ENCODE peak calls at places on chromosomes 16 and 17, in eight cellular contexts. O, J, X, I, E, M, F and H are unnamed samples.

GRCh38 chr16:48542020-48542473 is 67.9 kb downstream of the N4BP1 start:
- DNase-seq in O (peak), J (no peak), X (no peak), I (no peak), E (peak), M (peak), F (peak), H (no peak)

GRCh38 chr16:52149003-52149402 is 397.9 kb downstream of the TOX3 start:
- DNase-seq in O (no peak), J (no peak), X (no peak), I (no peak), E (no peak), M (no peak), F (no peak), H (no peak)

GRCh38 chr17:38604479-38605229 is 1.1 kb downstream of the SRCIN1 start:
- DNase-seq in O (peak), J (no peak), X (no peak), I (peak), E (no peak), M (no peak), F (no peak), H (no peak)

GRCh38 chr17:51607512-51607911 is 347.2 kb downstream of the UTP18 start:
- DNase-seq in O (no peak), J (no peak), X (no peak), I (no peak), E (no peak), M (no peak), F (no peak), H (no peak)

GRCh38 chr17:81636505-81637288 is at the start of the genes NPLOC4 and TSPAN10:
- DNase-seq in O (peak), J (peak), X (peak), I (peak), E (peak), M (peak), F (peak), H (peak)

GRCh38 chr17:48472485-48473281 is 42.7 kb upstream of the SKAP1 start:
- DNase-seq in O (no peak), J (no peak), X (peak), I (peak), E (no peak), M (peak), F (peak), H (no peak)

GRCh38 chr17:82729479-82730260 is 5.7 kb upstream of the FN3K start:
- DNase-seq in O (no peak), J (no peak), X (no peak), I (no peak), E (no peak), M (no peak), F (no peak), H (no peak)

GRCh38 chr16:73610605-73611177 is 562.8 kb upstream of the ZFHX3 start:
- DNase-seq in O (no peak), J (no peak), X (no peak), I (no peak), E (no peak), M (no peak), F (no peak), H (no peak)

GRCh38 chr17:7191571-7192270 is 12.6 kb upstream of the ASGR1 start:
- DNase-seq in O (peak), J (peak), X (no peak), I (no peak), E (peak), M (no peak), F (peak), H (no peak)

GRCh38 chr17:28959471-28959871 is 8.2 kb upstream of the PHF12 start:
- DNase-seq in O (peak), J (no peak), X (no peak), I (no peak), E (no peak), M (no peak), F (no peak), H (no peak)

GRCh38 chr17:42120161-42121065 is 754 bp downstream of the KAT2A start:
- DNase-seq in O (peak), J (peak), X (no peak), I (no peak), E (no peak), M (no peak), F (no peak), H (no peak)

GRCh38 chr17:29154516-29155234 is 25.5 kb downstream of the MYO18A start:
- DNase-seq in O (no peak), J (no peak), X (no peak), I (no peak), E (peak), M (no peak), F (no peak), H (peak)

GRCh38 chr17:82094931-82095776 is 2.9 kb downstream of the FASN start:
- DNase-seq in O (no peak), J (no peak), X (no peak), I (peak), E (no peak), M (no peak), F (no peak), H (no peak)

GRCh38 chr16:3182608-3183444 is 5.2 kb upstream of the OR1F1 start:
- DNase-seq in O (peak), J (no peak), X (no peak), I (peak), E (peak), M (peak), F (peak), H (peak)

GRCh38 chr17:4235372-4236279 is 28.2 kb downstream of the ANKFY1 start:
- DNase-seq in O (no peak), J (no peak), X (no peak), I (no peak), E (no peak), M (no peak), F (peak), H (no peak)

GRCh38 chr17:31388351-31388750 is 3.1 kb upstream of the RAB11FIP4 start:
- DNase-seq in O (no peak), J (no peak), X (no peak), I (no peak), E (no peak), M (no peak), F (no peak), H (no peak)

DNA sequence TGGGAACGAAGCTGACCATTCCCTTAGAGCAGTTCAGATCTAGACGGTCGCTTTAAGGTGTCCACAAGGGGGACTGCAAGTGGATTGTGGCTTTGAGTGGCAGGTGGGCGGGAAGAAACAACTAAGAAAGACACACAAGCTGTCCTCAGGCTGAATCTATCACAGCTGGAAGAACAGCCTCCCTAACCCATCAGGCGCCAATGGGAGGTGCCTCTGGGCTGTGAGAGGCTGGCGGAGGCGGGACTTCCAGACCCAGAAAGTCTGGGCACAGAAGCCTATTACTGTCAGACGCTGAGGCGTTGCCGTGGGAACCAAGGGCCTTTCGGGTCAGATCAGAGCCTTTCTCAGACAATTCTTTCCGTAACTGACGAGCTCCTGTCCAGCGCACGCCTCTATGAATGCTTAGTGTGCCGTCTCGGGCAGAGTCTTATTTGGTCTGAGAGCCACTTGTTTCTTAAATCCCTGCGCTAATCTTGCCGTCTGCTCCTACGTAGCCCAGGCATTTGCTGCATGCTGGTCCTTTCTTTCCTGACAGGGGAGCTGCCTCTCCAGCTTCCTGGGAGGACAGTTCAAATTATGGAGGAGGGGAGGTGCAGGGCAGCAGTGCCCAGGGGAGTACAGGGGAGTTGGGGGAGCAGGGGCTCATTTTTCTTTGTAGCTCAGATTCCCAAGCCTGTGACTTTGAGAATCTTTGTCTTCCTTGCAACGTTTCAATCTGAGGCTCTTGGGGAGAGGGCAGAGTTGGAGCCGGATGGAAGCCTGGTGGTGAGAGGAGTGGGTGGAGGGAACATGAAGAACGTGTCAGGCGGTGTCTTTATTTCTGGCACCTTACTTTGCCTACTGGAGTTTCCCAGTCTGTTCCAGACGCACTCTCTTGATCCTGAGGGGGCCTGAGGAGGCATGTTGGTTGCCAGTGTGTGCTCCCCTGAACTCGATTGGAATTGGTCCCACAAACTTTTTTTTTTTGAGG is 618.7 kb downstream of the KCNJ18 start:
- DNase-seq in O (no peak), J (no peak), X (no peak), I (no peak), E (no peak), M (no peak), F (no peak), H (no peak)
- H3K4me3 ChIP-seq in O (no peak), J (no peak), X (no peak), I (no peak), E (no peak), M (no peak), F (no peak), H (no peak)

GRCh38 chr16:29876578-29877249 is 13.7 kb upstream of the CDIPT start:
- DNase-seq in O (peak), J (no peak), X (no peak), I (no peak), E (no peak), M (no peak), F (no peak), H (no peak)

GRCh38 chr16:29873319-29873718 is 10.3 kb upstream of the CDIPT start:
- DNase-seq in O (no peak), J (no peak), X (no peak), I (no peak), E (no peak), M (no peak), F (no peak), H (no peak)

GRCh38 chr16:29877266-29877961 is 14.4 kb upstream of the CDIPT start:
- DNase-seq in O (peak), J (no peak), X (no peak), I (peak), E (peak), M (peak), F (peak), H (no peak)

GRCh38 chr16:29875206-29875605 is 12.2 kb upstream of the CDIPT start:
- DNase-seq in O (no peak), J (no peak), X (no peak), I (no peak), E (no peak), M (no peak), F (no peak), H (no peak)

DNA sequence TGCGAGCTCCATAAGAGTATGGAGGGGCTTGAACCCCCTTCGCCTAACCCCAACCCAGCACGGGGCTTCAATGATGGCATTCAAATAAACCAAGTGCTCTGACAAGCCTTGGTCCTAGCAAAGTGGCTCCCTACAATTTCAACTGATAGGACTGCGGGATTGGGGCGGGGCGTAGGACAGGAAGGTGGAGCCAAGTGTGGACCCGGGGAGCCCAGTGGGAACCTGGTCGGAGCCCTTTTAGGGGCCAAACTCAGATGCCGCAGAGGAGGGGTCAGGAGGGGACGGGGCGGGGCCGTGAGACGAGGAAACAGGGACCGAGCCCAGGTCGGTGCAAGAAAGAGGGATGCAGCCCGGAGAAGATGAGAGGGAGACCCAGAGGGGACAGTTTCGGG is 13.2 kb upstream of the CDIPT start:
- DNase-seq in O (peak), J (no peak), X (no peak), I (no peak), E (no peak), M (no peak), F (no peak), H (no peak)
- H3K4me3 ChIP-seq in O (peak), J (no peak), X (peak), I (no peak), E (peak), M (peak), F (peak), H (peak)

DNA sequence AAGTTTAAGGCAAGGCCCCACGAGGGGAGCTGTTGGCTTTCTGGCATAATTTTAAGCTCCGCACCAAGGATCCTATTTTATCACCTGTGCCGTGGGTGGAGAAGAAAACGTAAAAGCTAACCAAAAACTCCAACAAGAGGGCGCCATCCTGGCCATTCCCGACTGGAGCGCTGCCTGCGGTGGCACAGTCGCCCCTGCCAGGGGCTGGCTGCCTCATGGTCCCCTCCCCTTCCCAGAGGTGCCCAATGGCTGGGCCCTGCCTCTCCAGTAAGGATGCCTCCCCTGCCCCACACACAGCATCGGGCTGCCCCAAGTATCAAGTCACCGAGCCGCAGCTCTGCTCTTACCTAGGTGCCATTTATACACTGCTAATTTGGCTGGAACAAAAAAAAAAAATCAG is 36.3 kb downstream of the ZDHHC7 start:
- DNase-seq in O (peak), J (no peak), X (no peak), I (no peak), E (no peak), M (no peak), F (no peak), H (no peak)
- H3K4me3 ChIP-seq in O (no peak), J (no peak), X (no peak), I (no peak), E (no peak), M (no peak), F (no peak), H (no peak)

DNA sequence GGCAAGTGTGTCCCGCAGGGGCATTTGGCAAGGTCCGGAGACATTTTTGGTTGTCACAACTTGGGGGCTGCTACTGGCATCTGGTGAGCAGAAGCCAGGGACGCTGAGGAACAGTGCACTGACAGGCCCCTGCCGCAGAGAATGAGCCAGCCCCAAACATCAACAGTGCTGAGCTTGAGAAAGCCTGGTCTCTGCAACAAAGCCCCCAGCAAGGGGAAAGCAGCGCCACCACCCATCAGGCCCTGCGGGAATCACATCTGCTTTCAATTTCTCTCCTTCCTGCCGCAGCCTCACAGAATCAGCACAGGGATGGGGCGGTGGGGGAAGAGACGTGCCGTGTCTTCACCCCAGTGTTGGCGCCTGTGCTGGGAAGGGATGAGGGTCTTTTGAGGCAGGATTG is 14.8 kb upstream of the PRPSAP1 start:
- DNase-seq in O (no peak), J (no peak), X (no peak), I (no peak), E (no peak), M (peak), F (no peak), H (no peak)
- H3K4me3 ChIP-seq in O (no peak), J (no peak), X (no peak), I (no peak), E (no peak), M (peak), F (no peak), H (no peak)

GRCh38 chr16:70804153-70804728 is 3.3 kb upstream of the VAC14 start:
- DNase-seq in O (no peak), J (no peak), X (peak), I (no peak), E (no peak), M (peak), F (peak), H (no peak)
- H3K4me3 ChIP-seq in O (no peak), J (no peak), X (no peak), I (no peak), E (no peak), M (no peak), F (no peak), H (no peak)

GRCh38 chr16:81497690-81498089 is 53.1 kb downstream of the CMIP start:
- DNase-seq in O (peak), J (no peak), X (no peak), I (peak), E (no peak), M (no peak), F (no peak), H (no peak)
- H3K4me3 ChIP-seq in O (no peak), J (no peak), X (no peak), I (no peak), E (no peak), M (no peak), F (no peak), H (no peak)

GRCh38 chr16:57484515-57485005 is 1.7 kb downstream of the DOK4 start:
- DNase-seq in O (no peak), J (no peak), X (no peak), I (no peak), E (no peak), M (no peak), F (no peak), H (no peak)

GRCh38 chr16:57485091-57485915 is 990 bp downstream of the DOK4 start:
- DNase-seq in O (no peak), J (no peak), X (no peak), I (no peak), E (peak), M (no peak), F (no peak), H (peak)

GRCh38 chr16:57489229-57489628 is 2.9 kb upstream of the DOK4 start:
- DNase-seq in O (no peak), J (no peak), X (no peak), I (no peak), E (no peak), M (no peak), F (no peak), H (no peak)

GRCh38 chr16:57485916-57486857 is at the start of gene DOK4:
- DNase-seq in O (peak), J (peak), X (peak), I (peak), E (peak), M (peak), F (peak), H (peak)

DNA sequence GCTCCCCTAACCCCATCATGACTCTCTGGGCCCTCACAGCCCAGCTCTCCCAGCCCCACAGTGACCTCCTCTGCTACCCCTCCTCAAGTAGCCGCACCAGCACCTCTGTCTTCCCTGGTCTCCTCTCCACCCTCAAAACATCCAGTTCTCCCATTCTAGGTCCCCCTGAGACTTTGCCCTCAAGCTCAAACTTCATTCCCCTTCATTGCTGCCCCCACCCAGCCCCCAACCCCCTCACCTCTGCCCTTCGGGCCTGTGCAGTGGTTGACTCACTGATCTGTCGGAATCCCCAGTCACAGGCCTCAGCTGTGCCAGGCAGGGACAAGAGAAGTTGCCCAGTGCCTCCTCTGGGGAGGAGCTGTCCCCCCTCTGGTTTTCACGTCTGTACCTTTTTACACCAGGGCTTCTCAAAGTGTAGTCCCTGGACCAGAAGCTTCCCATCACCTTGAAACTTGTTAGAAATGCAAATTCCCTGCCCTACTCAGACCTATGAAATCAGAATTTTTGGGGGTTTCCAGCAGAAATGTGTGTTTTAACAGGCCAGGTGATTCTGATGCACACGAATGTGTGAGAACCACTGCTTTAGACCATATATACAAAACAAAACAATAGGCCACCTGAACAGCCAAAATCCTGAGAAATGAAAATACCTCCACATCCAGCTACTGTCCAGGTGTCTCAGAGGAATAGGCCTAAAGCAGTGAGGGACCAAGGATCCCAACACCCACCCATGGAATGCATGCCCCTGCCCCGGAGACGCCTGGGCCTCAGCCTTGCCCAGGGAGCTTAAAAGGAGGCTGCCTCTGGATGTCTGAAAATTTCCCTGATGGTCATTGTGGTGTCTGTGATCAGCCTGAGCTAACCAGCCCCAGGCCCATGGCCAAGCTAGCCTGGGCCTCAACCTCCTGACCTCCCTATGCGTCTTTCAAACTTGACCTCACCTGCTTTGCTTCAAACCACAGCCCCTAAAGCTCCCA is 853 bp upstream of the DOK4 start:
- DNase-seq in O (no peak), J (no peak), X (no peak), I (no peak), E (no peak), M (no peak), F (no peak), H (no peak)
- H3K4me3 ChIP-seq in O (no peak), J (peak), X (peak), I (peak), E (peak), M (peak), F (peak), H (peak)